ENCODE peak calls at places on chromosomes 6 and 20, in eight cellular contexts. One of them, this sample, is unnamed.

GRCh38 chr6:159100011-159100788 is 55.4 kb upstream of the TAGAP start:
- DNase-seq in endothelial cell: no peak
- DNase-seq in B cell: no peak
- DNase-seq in dorsolateral prefrontal cortex: no peak
- DNase-seq in mesothelial cell of epicardium: no peak
- DNase-seq in left ventricle myocardium inferior: no peak
- DNase-seq in MCF 10A: no peak
- DNase-seq in astrocyte of the spinal cord: no peak
- DNase-seq in this sample: peak

GRCh38 chr6:102458990-102459389 is 1065.5 kb downstream of the GRIK2 start:
- DNase-seq in endothelial cell: no peak
- DNase-seq in B cell: no peak
- DNase-seq in dorsolateral prefrontal cortex: no peak
- DNase-seq in mesothelial cell of epicardium: no peak
- DNase-seq in left ventricle myocardium inferior: no peak
- DNase-seq in MCF 10A: no peak
- DNase-seq in astrocyte of the spinal cord: no peak
- DNase-seq in this sample: no peak

GRCh38 chr6:45423111-45423900 is 45.6 kb upstream of the SUPT3H start:
- DNase-seq in endothelial cell: peak
- DNase-seq in B cell: peak
- DNase-seq in dorsolateral prefrontal cortex: peak
- DNase-seq in mesothelial cell of epicardium: peak
- DNase-seq in left ventricle myocardium inferior: peak
- DNase-seq in MCF 10A: no peak
- DNase-seq in astrocyte of the spinal cord: no peak
- DNase-seq in this sample: peak

GRCh38 chr6:83536034-83536646 is 23.8 kb downstream of the PRSS35 start:
- DNase-seq in endothelial cell: peak
- DNase-seq in B cell: peak
- DNase-seq in dorsolateral prefrontal cortex: no peak
- DNase-seq in mesothelial cell of epicardium: peak
- DNase-seq in left ventricle myocardium inferior: no peak
- DNase-seq in MCF 10A: peak
- DNase-seq in astrocyte of the spinal cord: peak
- DNase-seq in this sample: no peak

GRCh38 chr20:62678553-62678952 is 30.1 kb upstream of the NTSR1 start:
- DNase-seq in endothelial cell: no peak
- DNase-seq in B cell: no peak
- DNase-seq in dorsolateral prefrontal cortex: no peak
- DNase-seq in mesothelial cell of epicardium: no peak
- DNase-seq in left ventricle myocardium inferior: no peak
- DNase-seq in MCF 10A: no peak
- DNase-seq in astrocyte of the spinal cord: no peak
- DNase-seq in this sample: no peak

GRCh38 chr6:89518352-89519055 is 85.6 kb downstream of the ANKRD6 start:
- DNase-seq in endothelial cell: no peak
- DNase-seq in B cell: no peak
- DNase-seq in dorsolateral prefrontal cortex: no peak
- DNase-seq in mesothelial cell of epicardium: no peak
- DNase-seq in left ventricle myocardium inferior: no peak
- DNase-seq in MCF 10A: no peak
- DNase-seq in astrocyte of the spinal cord: no peak
- DNase-seq in this sample: no peak

GRCh38 chr6:42001506-42001905 is 48.8 kb upstream of the TAF8 start:
- DNase-seq in endothelial cell: no peak
- DNase-seq in B cell: no peak
- DNase-seq in dorsolateral prefrontal cortex: no peak
- DNase-seq in mesothelial cell of epicardium: no peak
- DNase-seq in left ventricle myocardium inferior: no peak
- DNase-seq in MCF 10A: no peak
- DNase-seq in astrocyte of the spinal cord: no peak
- DNase-seq in this sample: no peak

GRCh38 chr6:145252737-145253136 is 482.6 kb downstream of the EPM2A start:
- DNase-seq in endothelial cell: no peak
- DNase-seq in B cell: no peak
- DNase-seq in dorsolateral prefrontal cortex: no peak
- DNase-seq in mesothelial cell of epicardium: no peak
- DNase-seq in left ventricle myocardium inferior: no peak
- DNase-seq in MCF 10A: no peak
- DNase-seq in astrocyte of the spinal cord: no peak
- DNase-seq in this sample: no peak

GRCh38 chr6:135651964-135652755 is 154.6 kb upstream of the AHI1 start:
- DNase-seq in endothelial cell: no peak
- DNase-seq in B cell: peak
- DNase-seq in dorsolateral prefrontal cortex: no peak
- DNase-seq in mesothelial cell of epicardium: no peak
- DNase-seq in left ventricle myocardium inferior: no peak
- DNase-seq in MCF 10A: no peak
- DNase-seq in astrocyte of the spinal cord: no peak
- DNase-seq in this sample: no peak

GRCh38 chr20:3168079-3168828 is 5.1 kb downstream of the LZTS3 start:
- DNase-seq in endothelial cell: no peak
- DNase-seq in B cell: peak
- DNase-seq in dorsolateral prefrontal cortex: no peak
- DNase-seq in mesothelial cell of epicardium: no peak
- DNase-seq in left ventricle myocardium inferior: peak
- DNase-seq in MCF 10A: no peak
- DNase-seq in astrocyte of the spinal cord: no peak
- DNase-seq in this sample: no peak

GRCh38 chr6:15595461-15596173 is 67.2 kb downstream of the DTNBP1 start:
- DNase-seq in endothelial cell: no peak
- DNase-seq in B cell: no peak
- DNase-seq in dorsolateral prefrontal cortex: no peak
- DNase-seq in mesothelial cell of epicardium: no peak
- DNase-seq in left ventricle myocardium inferior: no peak
- DNase-seq in MCF 10A: peak
- DNase-seq in astrocyte of the spinal cord: no peak
- DNase-seq in this sample: no peak

GRCh38 chr20:32518593-32519366 is 66.4 kb downstream of the NOL4L start:
- DNase-seq in endothelial cell: no peak
- DNase-seq in B cell: no peak
- DNase-seq in dorsolateral prefrontal cortex: no peak
- DNase-seq in mesothelial cell of epicardium: no peak
- DNase-seq in left ventricle myocardium inferior: no peak
- DNase-seq in MCF 10A: no peak
- DNase-seq in astrocyte of the spinal cord: no peak
- DNase-seq in this sample: no peak

GRCh38 chr20:54468082-54468481 is 7.3 kb upstream of the DOK5 start:
- DNase-seq in endothelial cell: no peak
- DNase-seq in B cell: no peak
- DNase-seq in dorsolateral prefrontal cortex: no peak
- DNase-seq in mesothelial cell of epicardium: no peak
- DNase-seq in left ventricle myocardium inferior: no peak
- DNase-seq in MCF 10A: no peak
- DNase-seq in astrocyte of the spinal cord: no peak
- DNase-seq in this sample: no peak

GRCh38 chr20:50929299-50930138 is 1.7 kb downstream of the ADNP start:
- DNase-seq in endothelial cell: peak
- DNase-seq in B cell: peak
- DNase-seq in dorsolateral prefrontal cortex: peak
- DNase-seq in mesothelial cell of epicardium: peak
- DNase-seq in left ventricle myocardium inferior: peak
- DNase-seq in MCF 10A: peak
- DNase-seq in astrocyte of the spinal cord: peak
- DNase-seq in this sample: peak

GRCh38 chr6:11890849-11891248 is 112.2 kb upstream of the ADTRP start:
- DNase-seq in endothelial cell: no peak
- DNase-seq in B cell: no peak
- DNase-seq in dorsolateral prefrontal cortex: no peak
- DNase-seq in mesothelial cell of epicardium: no peak
- DNase-seq in left ventricle myocardium inferior: no peak
- DNase-seq in MCF 10A: no peak
- DNase-seq in astrocyte of the spinal cord: peak
- DNase-seq in this sample: no peak

GRCh38 chr6:146895101-146895771 is 296.5 kb downstream of the ADGB start:
- DNase-seq in endothelial cell: no peak
- DNase-seq in B cell: no peak
- DNase-seq in dorsolateral prefrontal cortex: no peak
- DNase-seq in mesothelial cell of epicardium: no peak
- DNase-seq in left ventricle myocardium inferior: no peak
- DNase-seq in MCF 10A: no peak
- DNase-seq in astrocyte of the spinal cord: no peak
- DNase-seq in this sample: no peak

GRCh38 chr6:129141499-129141898 is 258.6 kb downstream of the LAMA2 start:
- DNase-seq in endothelial cell: no peak
- DNase-seq in B cell: no peak
- DNase-seq in dorsolateral prefrontal cortex: no peak
- DNase-seq in mesothelial cell of epicardium: no peak
- DNase-seq in left ventricle myocardium inferior: no peak
- DNase-seq in MCF 10A: no peak
- DNase-seq in astrocyte of the spinal cord: peak
- DNase-seq in this sample: no peak

GRCh38 chr20:33702861-33703260 is 16.7 kb upstream of the E2F1 start:
- DNase-seq in endothelial cell: no peak
- DNase-seq in B cell: no peak
- DNase-seq in dorsolateral prefrontal cortex: peak
- DNase-seq in mesothelial cell of epicardium: no peak
- DNase-seq in left ventricle myocardium inferior: peak
- DNase-seq in MCF 10A: no peak
- DNase-seq in astrocyte of the spinal cord: no peak
- DNase-seq in this sample: no peak

GRCh38 chr20:60512436-60512835 is 554.2 kb downstream of the CDH26 start:
- DNase-seq in endothelial cell: no peak
- DNase-seq in B cell: no peak
- DNase-seq in dorsolateral prefrontal cortex: no peak
- DNase-seq in mesothelial cell of epicardium: no peak
- DNase-seq in left ventricle myocardium inferior: no peak
- DNase-seq in MCF 10A: peak
- DNase-seq in astrocyte of the spinal cord: peak
- DNase-seq in this sample: no peak

GRCh38 chr20:51326241-51326819 is 216.2 kb downstream of the NFATC2 start:
- DNase-seq in endothelial cell: peak
- DNase-seq in B cell: no peak
- DNase-seq in dorsolateral prefrontal cortex: peak
- DNase-seq in mesothelial cell of epicardium: peak
- DNase-seq in left ventricle myocardium inferior: peak
- DNase-seq in MCF 10A: peak
- DNase-seq in astrocyte of the spinal cord: no peak
- DNase-seq in this sample: no peak

GRCh38 chr6:136526196-136526930 is 23.9 kb downstream of the MAP7 start:
- DNase-seq in endothelial cell: peak
- DNase-seq in B cell: peak
- DNase-seq in dorsolateral prefrontal cortex: peak
- DNase-seq in mesothelial cell of epicardium: peak
- DNase-seq in left ventricle myocardium inferior: peak
- DNase-seq in MCF 10A: no peak
- DNase-seq in astrocyte of the spinal cord: peak
- DNase-seq in this sample: no peak

GRCh38 chr6:31416394-31417014 is 13.1 kb downstream of the MICA start:
- DNase-seq in endothelial cell: no peak
- DNase-seq in B cell: no peak
- DNase-seq in dorsolateral prefrontal cortex: no peak
- DNase-seq in mesothelial cell of epicardium: no peak
- DNase-seq in left ventricle myocardium inferior: no peak
- DNase-seq in MCF 10A: no peak
- DNase-seq in astrocyte of the spinal cord: no peak
- DNase-seq in this sample: no peak
- TF ChIP-seq CTCF in endothelial cell: no peak
- TF ChIP-seq CTCF in B cell: no peak
- TF ChIP-seq CTCF in dorsolateral prefrontal cortex: no peak
- TF ChIP-seq CTCF in mesothelial cell of epicardium: no peak
- TF ChIP-seq CTCF in left ventricle myocardium inferior: no peak
- TF ChIP-seq CTCF in MCF 10A: no peak
- TF ChIP-seq CTCF in astrocyte of the spinal cord: no peak
- TF ChIP-seq CTCF in this sample: no peak

GRCh38 chr6:80523531-80523970 is 417.1 kb downstream of the BCKDHB start:
- DNase-seq in endothelial cell: peak
- DNase-seq in B cell: no peak
- DNase-seq in dorsolateral prefrontal cortex: no peak
- DNase-seq in mesothelial cell of epicardium: peak
- DNase-seq in left ventricle myocardium inferior: no peak
- DNase-seq in MCF 10A: no peak
- DNase-seq in astrocyte of the spinal cord: peak
- DNase-seq in this sample: no peak

GRCh38 chr6:80520195-80520594 is 413.7 kb downstream of the BCKDHB start:
- DNase-seq in endothelial cell: no peak
- DNase-seq in B cell: no peak
- DNase-seq in dorsolateral prefrontal cortex: no peak
- DNase-seq in mesothelial cell of epicardium: no peak
- DNase-seq in left ventricle myocardium inferior: no peak
- DNase-seq in MCF 10A: peak
- DNase-seq in astrocyte of the spinal cord: peak
- DNase-seq in this sample: no peak

GRCh38 chr6:80522556-80522955 is 416.1 kb downstream of the BCKDHB start:
- DNase-seq in endothelial cell: no peak
- DNase-seq in B cell: no peak
- DNase-seq in dorsolateral prefrontal cortex: no peak
- DNase-seq in mesothelial cell of epicardium: no peak
- DNase-seq in left ventricle myocardium inferior: no peak
- DNase-seq in MCF 10A: no peak
- DNase-seq in astrocyte of the spinal cord: no peak
- DNase-seq in this sample: no peak

GRCh38 chr6:80527552-80528052 is 421.1 kb downstream of the BCKDHB start:
- DNase-seq in endothelial cell: no peak
- DNase-seq in B cell: no peak
- DNase-seq in dorsolateral prefrontal cortex: no peak
- DNase-seq in mesothelial cell of epicardium: no peak
- DNase-seq in left ventricle myocardium inferior: no peak
- DNase-seq in MCF 10A: no peak
- DNase-seq in astrocyte of the spinal cord: no peak
- DNase-seq in this sample: no peak

GRCh38 chr6:80523029-80523428 is 416.6 kb downstream of the BCKDHB start:
- DNase-seq in endothelial cell: no peak
- DNase-seq in B cell: no peak
- DNase-seq in dorsolateral prefrontal cortex: no peak
- DNase-seq in mesothelial cell of epicardium: no peak
- DNase-seq in left ventricle myocardium inferior: no peak
- DNase-seq in MCF 10A: no peak
- DNase-seq in astrocyte of the spinal cord: peak
- DNase-seq in this sample: no peak
- TF ChIP-seq CTCF in endothelial cell: no peak
- TF ChIP-seq CTCF in B cell: no peak
- TF ChIP-seq CTCF in dorsolateral prefrontal cortex: no peak
- TF ChIP-seq CTCF in mesothelial cell of epicardium: no peak
- TF ChIP-seq CTCF in left ventricle myocardium inferior: no peak
- TF ChIP-seq CTCF in MCF 10A: no peak
- TF ChIP-seq CTCF in astrocyte of the spinal cord: no peak
- TF ChIP-seq CTCF in this sample: no peak

DNA sequence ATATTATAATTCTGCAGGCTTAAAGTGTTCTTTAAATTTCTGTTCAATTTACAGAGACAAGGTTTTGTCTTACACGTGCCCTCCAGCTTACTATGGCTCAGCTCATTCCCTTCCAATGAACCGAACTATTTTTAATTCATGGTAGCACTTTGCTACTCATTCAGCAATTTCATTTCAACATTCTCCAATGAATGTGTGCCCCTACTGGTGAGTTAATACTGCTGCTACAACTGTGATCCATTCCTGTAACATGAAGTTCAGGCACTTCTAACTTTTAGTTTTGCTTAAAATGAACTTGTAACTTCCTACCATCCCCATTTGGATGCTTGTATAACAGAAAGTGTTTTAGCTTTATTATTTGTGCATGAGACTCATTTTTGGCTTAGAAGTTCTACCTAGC is 99.7 kb downstream of the F13A1 start:
- DNase-seq in endothelial cell: no peak
- DNase-seq in B cell: no peak
- DNase-seq in dorsolateral prefrontal cortex: no peak
- DNase-seq in mesothelial cell of epicardium: no peak
- DNase-seq in left ventricle myocardium inferior: no peak
- DNase-seq in MCF 10A: peak
- DNase-seq in astrocyte of the spinal cord: no peak
- DNase-seq in this sample: no peak
- TF ChIP-seq CTCF in endothelial cell: no peak
- TF ChIP-seq CTCF in B cell: no peak
- TF ChIP-seq CTCF in dorsolateral prefrontal cortex: no peak
- TF ChIP-seq CTCF in mesothelial cell of epicardium: peak
- TF ChIP-seq CTCF in left ventricle myocardium inferior: peak
- TF ChIP-seq CTCF in MCF 10A: no peak
- TF ChIP-seq CTCF in astrocyte of the spinal cord: peak
- TF ChIP-seq CTCF in this sample: peak

GRCh38 chr20:52783769-52784168 is 188.4 kb upstream of the TSHZ2 start:
- DNase-seq in endothelial cell: peak
- DNase-seq in B cell: no peak
- DNase-seq in dorsolateral prefrontal cortex: no peak
- DNase-seq in mesothelial cell of epicardium: no peak
- DNase-seq in left ventricle myocardium inferior: no peak
- DNase-seq in MCF 10A: peak
- DNase-seq in astrocyte of the spinal cord: no peak
- DNase-seq in this sample: no peak
- TF ChIP-seq CTCF in endothelial cell: peak
- TF ChIP-seq CTCF in B cell: no peak
- TF ChIP-seq CTCF in dorsolateral prefrontal cortex: no peak
- TF ChIP-seq CTCF in mesothelial cell of epicardium: no peak
- TF ChIP-seq CTCF in left ventricle myocardium inferior: peak
- TF ChIP-seq CTCF in MCF 10A: peak
- TF ChIP-seq CTCF in astrocyte of the spinal cord: no peak
- TF ChIP-seq CTCF in this sample: peak